ENCODE peak calls at places on chromosomes 12 and 14, in seven cellular contexts. W is stimulated activated CD8-positive, alpha-beta memory T cell treated with anti-CD3 and anti-CD28 coated beads, Interleukin-7, amount 100 ng/mL, for 1 hour; M is T1000; P is lower lobe of right lung; V is bronchial epithelial cell; Q is stimulated activated naive B cell treated with anti-CD40 and anti-IgM and Interleukin-4, amounts not matched to agents 10 μg/mL and 1 μg/mL and 100 μg/mL, for 72 hours; A is NCI-H526. F is an unnamed sample.

GRCh38 chr14:104020471-104020870 is 65.0 kb upstream of the ASPG start:
- DNase-seq in W (no peak), M (no peak), P (no peak), V (no peak), Q (no peak), A (no peak), F (no peak)

GRCh38 chr12:102953221-102953620 is 4.3 kb upstream of the ASCL1 start:
- DNase-seq in W (no peak), M (no peak), P (no peak), V (no peak), Q (no peak), A (no peak), F (no peak)

GRCh38 chr14:68806526-68807147 is 13.8 kb upstream of the ZFP36L1 start:
- DNase-seq in W (no peak), M (no peak), P (no peak), V (no peak), Q (peak; percentile 59), A (no peak), F (no peak)

GRCh38 chr12:58521796-58522195 is 398.5 kb downstream of the LRIG3 start:
- DNase-seq in W (no peak), M (peak; percentile 4), P (no peak), V (no peak), Q (no peak), A (no peak), F (no peak)

GRCh38 chr12:6956332-6956727 is 5.2 kb downstream of the PTPN6 start:
- DNase-seq in W (no peak), M (no peak), P (no peak), V (no peak), Q (no peak), A (no peak), F (no peak)

GRCh38 chr12:24909667-24910066 is 39.2 kb downstream of the BCAT1 start:
- DNase-seq in W (no peak), M (peak; percentile 81), P (peak; percentile 70), V (peak; percentile 87), Q (no peak), A (no peak), F (no peak)

GRCh38 chr12:107610030-107610859 is 75.4 kb upstream of the PWP1 start:
- DNase-seq in W (no peak), M (no peak), P (no peak), V (peak; percentile 34), Q (no peak), A (peak; percentile 61), F (no peak)

GRCh38 chr12:122889658-122890561 is 6.0 kb downstream of the VPS37B start:
- DNase-seq in W (no peak), M (no peak), P (no peak), V (no peak), Q (no peak), A (no peak), F (no peak)

GRCh38 chr14:55160989-55161388 is 30.4 kb downstream of the DLGAP5 start:
- DNase-seq in W (no peak), M (no peak), P (no peak), V (peak; percentile 44), Q (no peak), A (peak; percentile 46), F (no peak)

GRCh38 chr14:52338282-52338681 is 24.2 kb downstream of the PTGER2 start:
- DNase-seq in W (no peak), M (no peak), P (no peak), V (peak; percentile 90), Q (no peak), A (peak; percentile 46), F (no peak)

GRCh38 chr12:62256408-62257079 is 3.7 kb upstream of the USP15 start:
- DNase-seq in W (no peak), M (no peak), P (no peak), V (peak; percentile 78), Q (no peak), A (no peak), F (no peak)

GRCh38 chr12:62655524-62656160 is 189.0 kb downstream of the MON2 start:
- DNase-seq in W (no peak), M (no peak), P (no peak), V (no peak), Q (no peak), A (no peak), F (no peak)

GRCh38 chr14:89616425-89617141 is 199.6 kb upstream of the FOXN3 start:
- DNase-seq in W (no peak), M (no peak), P (no peak), V (no peak), Q (no peak), A (no peak), F (no peak)

GRCh38 chr12:81245918-81246611 is 168.2 kb downstream of the ACSS3 start:
- DNase-seq in W (no peak), M (no peak), P (no peak), V (no peak), Q (no peak), A (no peak), F (no peak)

GRCh38 chr12:89225401-89225800 is 126.9 kb downstream of the DUSP6 start:
- DNase-seq in W (peak; percentile 41), M (peak; percentile 18), P (peak; percentile 46), V (peak; percentile 96), Q (no peak), A (no peak), F (peak; percentile 74)

GRCh38 chr12:807041-807717 is 54.8 kb downstream of the WNK1 start:
- DNase-seq in W (no peak), M (no peak), P (no peak), V (no peak), Q (no peak), A (no peak), F (no peak)

F was measured in kidney.